ENCODE peak calls at places on chromosomes 12 and 14, in six cellular contexts. W is breast epithelium, I is dorsolateral prefrontal cortex, C is cardiac fibroblast, F is AG04450, R is transverse colon. T is an unnamed sample.
A peak's percentile ranks its signal among the peaks of the same experiment; 100 is the strongest.

GRCh38 chr14:23632461-23633159 is 3.6 kb upstream of the DHRS2 start:
- DNase-seq in I (no peak), W (no peak), R (no peak), F (no peak), C (no peak), T (no peak)

GRCh38 chr12:95731519-95731958 is 59.0 kb downstream of the NTN4 start:
- DNase-seq in R (no peak), F (no peak), I (no peak), C (no peak), W (no peak), T (no peak)

GRCh38 chr14:35159742-35160409 is 37.5 kb downstream of the PRORP start:
- DNase-seq in I (no peak), W (no peak), C (peak; percentile 81), R (no peak), F (peak; percentile 69), T (no peak)

GRCh38 chr12:47821346-47821706 is 1.6 kb upstream of the HDAC7 start:
- DNase-seq in F (no peak), I (no peak), W (no peak), C (peak; percentile 33), R (no peak), T (no peak)

GRCh38 chr14:77088219-77088618 is 9.8 kb upstream of the CIPC start:
- DNase-seq in I (no peak), C (no peak), W (peak; percentile 88), F (no peak), R (peak; percentile 83), T (no peak)

GRCh38 chr12:53499261-53500118 is at the start of gene MAP3K12:
- DNase-seq in I (peak; percentile 56), C (peak; percentile 85), R (peak; percentile 68), F (no peak), W (no peak), T (peak; percentile 75)

GRCh38 chr12:113850309-113851056 is 115.6 kb downstream of the RBM19 start:
- DNase-seq in R (peak; percentile 18), C (peak; percentile 87), I (no peak), F (no peak), W (no peak), T (no peak)

GRCh38 chr12:1582709-1583050 is 11.7 kb downstream of the FBXL14 start:
- DNase-seq in R (no peak), W (no peak), C (no peak), F (no peak), I (no peak), T (no peak)

GRCh38 chr12:4026476-4026875 is 153.3 kb upstream of the PARP11 start:
- DNase-seq in C (no peak), R (no peak), I (no peak), W (no peak), F (no peak), T (no peak)

GRCh38 chr12:110639336-110640178 is 25.6 kb downstream of the TCTN1 start:
- DNase-seq in W (no peak), I (no peak), F (peak; percentile 41), C (peak; percentile 51), R (no peak), T (no peak)

GRCh38 chr14:31465113-31465512 is 7.8 kb upstream of the DTD2 start:
- DNase-seq in C (peak; percentile 41), W (no peak), R (no peak), F (no peak), I (no peak), T (no peak)

GRCh38 chr12:57332646-57333312 is 81.8 kb upstream of the STAC3 start:
- DNase-seq in R (no peak), F (no peak), I (no peak), W (no peak), C (peak; percentile 14), T (no peak)

GRCh38 chr12:61993734-61994345 is 266.4 kb upstream of the USP15 start:
- DNase-seq in I (no peak), R (no peak), W (no peak), C (no peak), F (no peak), T (no peak)

GRCh38 chr14:82112210-82112839 is 578.7 kb upstream of the SEL1L start:
- DNase-seq in F (no peak), C (no peak), I (no peak), W (no peak), R (no peak), T (no peak)
- H3K4me3 ChIP-seq in F (no peak overlapping the region), C (no peak overlapping the region), I (no peak overlapping the region), W (no peak overlapping the region), R (no peak overlapping the region), T (no peak overlapping the region)

GRCh38 chr12:122921917-122922316 is 26.0 kb upstream of the VPS37B start:
- DNase-seq in W (no peak), C (no peak), F (no peak), I (no peak), R (peak; percentile 59), T (no peak)

GRCh38 chr12:122920687-122921086 is 24.8 kb upstream of the VPS37B start:
- DNase-seq in W (no peak), R (no peak), F (no peak), C (no peak), I (no peak), T (no peak)

GRCh38 chr12:122918827-122919226 is 22.9 kb upstream of the VPS37B start:
- DNase-seq in I (no peak), R (no peak), C (no peak), F (peak; percentile 32), W (no peak), T (no peak)

DNA sequence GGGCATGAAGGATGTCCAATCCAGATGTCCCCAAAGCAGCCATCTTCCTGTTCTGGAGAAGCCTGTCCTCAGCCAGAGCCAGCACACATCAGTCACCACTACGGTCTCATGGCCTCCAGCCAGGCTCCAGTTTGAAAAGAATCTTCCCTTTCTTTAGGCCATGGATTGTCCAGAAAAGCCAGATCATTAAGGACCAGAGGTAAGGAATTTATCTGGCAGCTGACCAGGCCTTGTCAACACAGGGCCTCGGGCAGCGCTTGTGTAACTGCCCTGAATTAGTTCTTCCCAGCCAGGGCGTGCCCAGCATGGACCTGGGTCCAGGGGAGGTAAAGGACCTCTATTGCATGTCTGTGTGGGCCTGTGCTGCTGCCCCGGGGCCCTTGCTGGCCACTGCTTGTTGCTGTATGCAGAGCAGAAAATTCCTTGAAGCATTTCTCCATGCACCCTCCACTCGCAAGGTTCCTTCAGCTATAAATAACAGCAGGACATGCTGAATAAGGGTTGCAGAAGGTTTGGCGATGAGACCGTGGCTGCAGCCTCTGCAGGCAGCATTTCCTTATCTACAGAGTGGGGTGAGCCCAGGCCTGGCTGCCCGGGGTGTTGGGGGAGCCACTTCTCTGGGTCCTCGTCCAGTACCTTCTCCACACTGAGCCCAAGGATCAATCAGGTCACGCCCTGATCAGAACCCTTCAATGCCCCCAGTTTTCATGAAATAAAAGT is 21.7 kb upstream of the VPS37B start:
- DNase-seq in I (no peak), R (peak; percentile 77), C (peak; percentile 88), W (peak; percentile 77), F (no peak), T (peak; percentile 25)
- TF ChIP-seq CTCF in I (no peak), R (no peak), C (no peak), W (no peak), F (no peak), T (no peak)

GRCh38 chr12:2690348-2691000 is 104.3 kb upstream of the FKBP4 start:
- DNase-seq in F (no peak), I (no peak), R (no peak), W (peak; percentile 37), C (no peak), T (no peak)
- H3K4me3 ChIP-seq in F (peak overlapping the region; percentile 32), I (peak overlapping the region; percentile 57), R (peak overlapping the region; percentile 51), W (peak overlapping the region; percentile 60), C (peak overlapping the region; percentile 21), T (no peak overlapping the region)

GRCh38 chr12:67386869-67387570 is 117.9 kb downstream of the CAND1 start:
- DNase-seq in W (no peak), F (no peak), C (no peak), I (no peak), R (no peak), T (no peak)

GRCh38 chr12:67391034-67391433 is 121.9 kb downstream of the CAND1 start:
- DNase-seq in C (no peak), R (no peak), W (no peak), F (no peak), I (no peak), T (no peak)

GRCh38 chr12:67391656-67392055 is 122.5 kb downstream of the CAND1 start:
- DNase-seq in C (no peak), F (no peak), I (no peak), R (no peak), W (no peak), T (no peak)

DNA sequence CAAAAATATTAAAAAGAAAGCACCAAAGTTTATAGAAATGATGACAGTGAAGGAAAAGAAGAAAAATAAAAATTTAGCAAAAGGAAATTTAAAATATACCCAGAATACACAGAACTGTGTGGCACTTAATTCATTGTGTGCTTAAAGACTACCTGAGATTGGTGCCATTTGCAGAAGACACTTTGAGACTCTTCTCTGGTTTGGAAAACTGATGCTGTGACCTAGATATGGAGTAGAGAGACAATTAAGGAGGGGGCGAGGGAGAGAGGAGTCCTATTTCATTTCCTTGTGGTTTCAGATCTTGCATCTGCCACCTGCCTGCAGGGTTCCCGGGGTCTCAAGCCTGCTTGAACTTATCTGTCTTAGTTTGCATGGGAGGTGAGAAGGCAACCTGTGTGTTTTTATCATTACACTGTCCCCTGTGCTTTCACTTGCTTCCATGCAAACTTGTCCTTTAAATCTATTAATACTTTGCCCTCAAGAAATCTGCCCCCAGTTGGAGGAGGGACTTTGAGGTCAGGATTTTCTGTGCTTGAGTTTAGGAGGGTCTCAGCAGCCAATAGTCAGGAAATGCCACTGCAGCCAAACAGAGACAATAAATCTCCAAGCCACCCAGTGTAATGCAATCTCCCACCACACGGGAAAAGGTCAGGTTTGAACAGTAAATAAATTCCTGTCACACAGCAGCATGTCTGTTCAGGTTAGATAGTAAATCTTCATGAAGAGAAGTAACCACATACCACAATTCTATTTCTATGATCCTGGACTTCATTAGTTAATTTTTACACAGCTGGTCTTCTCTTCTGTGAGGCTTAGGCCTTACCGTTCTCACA is 119.4 kb downstream of the CAND1 start:
- DNase-seq in I (no peak), W (no peak), F (no peak), R (no peak), C (no peak), T (no peak)
- TF ChIP-seq CTCF in I (peak; percentile 28), W (no peak), F (peak; percentile 10), R (no peak), C (peak; percentile 36), T (peak; percentile 12)

T was measured in BE2C.